ENCODE peak calls at places on chromosome 1, in four cellular contexts. One of them, this sample, is unnamed.
A peak's percentile ranks its signal among the peaks of the same experiment; 100 is the strongest.

GRCh38 chr1:224081604-224082003 is 32.3 kb upstream of the FBXO28 start:
- DNase-seq in Peyer's patch: no peak
- DNase-seq in HT1080: no peak
- DNase-seq in fibroblast of mammary gland: no peak
- DNase-seq in this sample: no peak

GRCh38 chr1:200161801-200162200 is 134.3 kb downstream of the NR5A2 start:
- DNase-seq in HT1080: no peak
- DNase-seq in Peyer's patch: no peak
- DNase-seq in fibroblast of mammary gland: no peak
- DNase-seq in this sample: no peak

GRCh38 chr1:168719306-168720111 is 9.5 kb downstream of the DPT start:
- DNase-seq in fibroblast of mammary gland: peak; percentile 67
- DNase-seq in Peyer's patch: no peak
- DNase-seq in HT1080: peak; percentile 93
- DNase-seq in this sample: no peak

GRCh38 chr1:64042331-64043100 is 160.9 kb upstream of the UBE2U start:
- DNase-seq in HT1080: peak; percentile 74
- DNase-seq in Peyer's patch: no peak
- DNase-seq in fibroblast of mammary gland: peak; percentile 100
- DNase-seq in this sample: no peak

GRCh38 chr1:28582248-28582615 is 9.8 kb upstream of the RAB42 start:
- DNase-seq in Peyer's patch: no peak
- DNase-seq in fibroblast of mammary gland: peak; percentile 46
- DNase-seq in HT1080: no peak
- DNase-seq in this sample: no peak

GRCh38 chr1:6200188-6200809 is 904 bp upstream of the RPL22 start:
- DNase-seq in fibroblast of mammary gland: no peak
- DNase-seq in HT1080: no peak
- DNase-seq in Peyer's patch: no peak
- DNase-seq in this sample: no peak

GRCh38 chr1:72357411-72357810 is 75.1 kb upstream of the NEGR1 start:
- DNase-seq in HT1080: peak; percentile 52
- DNase-seq in Peyer's patch: no peak
- DNase-seq in fibroblast of mammary gland: peak; percentile 76
- DNase-seq in this sample: no peak

GRCh38 chr1:117739516-117739915 is 133.7 kb downstream of the TENT5C start:
- DNase-seq in fibroblast of mammary gland: no peak
- DNase-seq in HT1080: no peak
- DNase-seq in Peyer's patch: no peak
- DNase-seq in this sample: no peak

GRCh38 chr1:37930246-37931142 is 16.4 kb downstream of the INPP5B start:
- DNase-seq in Peyer's patch: no peak
- DNase-seq in fibroblast of mammary gland: no peak
- DNase-seq in HT1080: no peak
- DNase-seq in this sample: no peak

GRCh38 chr1:78864175-78864574 is 142.4 kb downstream of the ADGRL4 start:
- DNase-seq in fibroblast of mammary gland: no peak
- DNase-seq in HT1080: no peak
- DNase-seq in Peyer's patch: no peak
- DNase-seq in this sample: no peak

GRCh38 chr1:77757616-77758015 is 2.0 kb downstream of the USP33 start:
- DNase-seq in Peyer's patch: no peak
- DNase-seq in HT1080: no peak
- DNase-seq in fibroblast of mammary gland: peak; percentile 80
- DNase-seq in this sample: no peak

GRCh38 chr1:37157634-37158033 is 123.3 kb upstream of the GRIK3 start:
- DNase-seq in Peyer's patch: no peak
- DNase-seq in HT1080: no peak
- DNase-seq in fibroblast of mammary gland: no peak
- DNase-seq in this sample: no peak

GRCh38 chr1:8083739-8084484 is 57.8 kb upstream of the ERRFI1 start:
- DNase-seq in HT1080: peak; percentile 50
- DNase-seq in fibroblast of mammary gland: peak; percentile 95
- DNase-seq in Peyer's patch: no peak
- DNase-seq in this sample: no peak

GRCh38 chr1:33745942-33746341 is 117.9 kb upstream of the HMGB4 start:
- DNase-seq in fibroblast of mammary gland: no peak
- DNase-seq in Peyer's patch: no peak
- DNase-seq in HT1080: no peak
- DNase-seq in this sample: no peak

GRCh38 chr1:233597489-233597901 is 16.4 kb upstream of the KCNK1 start:
- DNase-seq in fibroblast of mammary gland: peak; percentile 55
- DNase-seq in Peyer's patch: no peak
- DNase-seq in HT1080: no peak
- DNase-seq in this sample: no peak

GRCh38 chr1:14522331-14523241 is 75.9 kb upstream of the KAZN start:
- DNase-seq in Peyer's patch: no peak
- DNase-seq in HT1080: peak; percentile 65
- DNase-seq in fibroblast of mammary gland: peak; percentile 98
- DNase-seq in this sample: no peak

GRCh38 chr1:56331892-56332567 is 247.3 kb downstream of the PLPP3 start:
- DNase-seq in HT1080: peak; percentile 61
- DNase-seq in fibroblast of mammary gland: peak; percentile 76
- DNase-seq in Peyer's patch: no peak
- DNase-seq in this sample: no peak

GRCh38 chr1:19683351-19683750 is 18.7 kb downstream of the HTR6 start:
- DNase-seq in fibroblast of mammary gland: peak; percentile 55
- DNase-seq in HT1080: no peak
- DNase-seq in Peyer's patch: no peak
- DNase-seq in this sample: no peak

GRCh38 chr1:25832336-25833037 is 12.7 kb downstream of the MTFR1L start:
- DNase-seq in fibroblast of mammary gland: no peak
- DNase-seq in Peyer's patch: no peak
- DNase-seq in HT1080: no peak
- DNase-seq in this sample: no peak

GRCh38 chr1:65330822-65331221 is 21.5 kb downstream of the DNAJC6 start:
- DNase-seq in fibroblast of mammary gland: no peak
- DNase-seq in HT1080: no peak
- DNase-seq in Peyer's patch: no peak
- DNase-seq in this sample: no peak

GRCh38 chr1:2952992-2953391 is 68.3 kb upstream of the ACTRT2 start:
- DNase-seq in HT1080: no peak
- DNase-seq in Peyer's patch: no peak
- DNase-seq in fibroblast of mammary gland: no peak
- DNase-seq in this sample: no peak

This sample was measured in ecto neural progenitor cell.